ENCODE peak calls at places on chromosomes 2 and 18, in ten cellular contexts. S is stimulated activated CD4-positive, alpha-beta T cell treated with anti-CD3 and anti-CD28 coated beads, Interleukin-2, amount 100 ng/mL, for 48 hours; N is T follicular helper cell; G is stimulated activated CD8-positive, alpha-beta memory T cell treated with anti-CD3 and anti-CD28 coated beads, Interleukin-4, amount 100 ng/mL, for 4 hours; C is testis; K is T-helper 2 cell; H is caudate nucleus; O is neuronal stem cell; A is body of pancreas; Q is non-pigmented ciliary epithelial cell. X is an unnamed sample.

GRCh38 chr2:21317131-21317530 is 193.4 kb downstream of the TDRD15 start:
- DNase-seq in S (peak), N (no peak), G (no peak), C (peak), K (no peak), H (no peak), O (peak), A (peak), Q (no peak), X (peak)

GRCh38 chr2:72012886-72013574 is 134.6 kb downstream of the CYP26B1 start:
- DNase-seq in S (no peak), N (no peak), G (no peak), C (no peak), K (no peak), H (no peak), O (no peak), A (no peak), Q (no peak), X (no peak)

GRCh38 chr2:168192839-168193616 is 54.4 kb downstream of the STK39 start:
- DNase-seq in S (no peak), N (peak), G (peak), C (no peak), K (peak), H (no peak), O (no peak), A (no peak), Q (no peak), X (no peak)

GRCh38 chr2:226450141-226450540 is 349.5 kb downstream of the IRS1 start:
- DNase-seq in S (no peak), N (no peak), G (no peak), C (no peak), K (no peak), H (no peak), O (no peak), A (no peak), Q (no peak), X (no peak)

GRCh38 chr18:6370886-6371635 is 43.6 kb downstream of the L3MBTL4 start:
- DNase-seq in S (no peak), N (no peak), G (no peak), C (peak), K (no peak), H (no peak), O (no peak), A (peak), Q (no peak), X (no peak)

GRCh38 chr2:119469661-119470297 is 38.1 kb downstream of the TMEM37 start:
- DNase-seq in S (no peak), N (no peak), G (no peak), C (no peak), K (no peak), H (no peak), O (no peak), A (no peak), Q (no peak), X (no peak)

GRCh38 chr2:68831688-68832087 is 39.5 kb downstream of the BMP10 start:
- DNase-seq in S (no peak), N (no peak), G (no peak), C (no peak), K (no peak), H (no peak), O (no peak), A (no peak), Q (no peak), X (no peak)

GRCh38 chr2:134926231-134926931 is 7.8 kb downstream of the CCNT2 start:
- DNase-seq in S (no peak), N (no peak), G (no peak), C (no peak), K (no peak), H (no peak), O (no peak), A (no peak), Q (no peak), X (no peak)

GRCh38 chr2:73075477-73076373 is 4.2 kb upstream of the SFXN5 start:
- DNase-seq in S (no peak), N (no peak), G (no peak), C (peak), K (no peak), H (no peak), O (no peak), A (no peak), Q (no peak), X (peak)

GRCh38 chr2:69645026-69645425 is 1.5 kb upstream of the AAK1 start:
- DNase-seq in S (no peak), N (peak), G (no peak), C (no peak), K (peak), H (no peak), O (no peak), A (no peak), Q (no peak), X (no peak)

GRCh38 chr2:95043300-95043786 is 17.8 kb downstream of the MAL start:
- DNase-seq in S (no peak), N (no peak), G (no peak), C (peak), K (no peak), H (peak), O (no peak), A (peak), Q (peak), X (peak)

X was measured in hypothalamus.